ENCODE peak calls at places on chromosomes 3 and 15, in six cellular contexts. I is PC-3, T is HCT116, G is SK-N-SH, S is OCI-LY7, X is MM.1S. C is an unnamed sample.

GRCh38 chr3:195212749-195213085 is 58.2 kb downstream of the XXYLT1 start:
- DNase-seq in I (no peak), T (no peak), G (no peak), S (no peak), X (no peak), C (no peak)

GRCh38 chr15:89077750-89078149 is 10.5 kb upstream of the ABHD2 start:
- DNase-seq in I (no peak), T (no peak), G (no peak), S (no peak), X (no peak), C (no peak)

GRCh38 chr15:87739866-87740265 is 516.7 kb downstream of the NTRK3 start:
- DNase-seq in I (no peak), T (no peak), G (no peak), S (no peak), X (no peak), C (no peak)

GRCh38 chr3:197478746-197479668 is 76.8 kb downstream of the BDH1 start:
- DNase-seq in I (peak), T (no peak), G (no peak), S (no peak), X (no peak), C (no peak)

GRCh38 chr3:58005662-58006061 is 2.6 kb upstream of the FLNB start:
- DNase-seq in I (peak), T (no peak), G (no peak), S (no peak), X (no peak), C (peak)

GRCh38 chr3:32403663-32404062 is 12.0 kb downstream of the CMTM7 start:
- DNase-seq in I (no peak), T (no peak), G (no peak), S (no peak), X (no peak), C (no peak)

GRCh38 chr15:68597581-68597980 is 18.8 kb downstream of the CORO2B start:
- DNase-seq in I (no peak), T (no peak), G (no peak), S (no peak), X (no peak), C (no peak)

GRCh38 chr3:120425877-120426276 is 24.9 kb downstream of the FSTL1 start:
- DNase-seq in I (no peak), T (no peak), G (peak), S (no peak), X (no peak), C (peak)

GRCh38 chr15:89057506-89058133 is 30.6 kb upstream of the ABHD2 start:
- DNase-seq in I (peak), T (peak), G (peak), S (peak), X (peak), C (peak)

GRCh38 chr3:50623840-50624474 is 7.0 kb downstream of the MAPKAPK3 start:
- DNase-seq in I (no peak), T (no peak), G (no peak), S (peak), X (peak), C (no peak)

GRCh38 chr3:38006031-38006430 is 15.4 kb downstream of the VILL start:
- DNase-seq in I (no peak), T (no peak), G (no peak), S (no peak), X (no peak), C (no peak)

GRCh38 chr3:45554001-45554691 is 40.4 kb upstream of the LIMD1 start:
- DNase-seq in I (no peak), T (no peak), G (no peak), S (peak), X (peak), C (no peak)

GRCh38 chr3:106421928-106422327 is 553.1 kb upstream of the CBLB start:
- DNase-seq in I (peak), T (no peak), G (no peak), S (no peak), X (no peak), C (no peak)

GRCh38 chr3:105801397-105801796 is 67.4 kb downstream of the CBLB start:
- DNase-seq in I (no peak), T (no peak), G (no peak), S (peak), X (no peak), C (no peak)

GRCh38 chr3:46695177-46695961 is 1.9 kb upstream of the ALS2CL start:
- DNase-seq in I (peak), T (no peak), G (peak), S (peak), X (peak), C (peak)

GRCh38 chr3:98482717-98483482 is 14.6 kb upstream of the OR5K2 start:
- DNase-seq in I (peak), T (peak), G (no peak), S (no peak), X (no peak), C (no peak)

GRCh38 chr3:108123326-108123725 is 32.5 kb upstream of the CD47 start:
- DNase-seq in I (no peak), T (no peak), G (no peak), S (no peak), X (no peak), C (no peak)

GRCh38 chr3:46123646-46124045 is 84.5 kb downstream of the CCR1 start:
- DNase-seq in I (no peak), T (no peak), G (no peak), S (no peak), X (no peak), C (no peak)

GRCh38 chr15:94480289-94480834 is 249.0 kb downstream of the MCTP2 start:
- DNase-seq in I (no peak), T (no peak), G (peak), S (no peak), X (no peak), C (peak)

GRCh38 chr3:169661567-169662214 is 1.8 kb downstream of the MECOM start:
- DNase-seq in I (peak), T (no peak), G (peak), S (peak), X (peak), C (peak)

GRCh38 chr3:187497037-187497436 is 128.9 kb downstream of the RTP4 start:
- DNase-seq in I (no peak), T (no peak), G (no peak), S (no peak), X (no peak), C (no peak)

GRCh38 chr3:69239063-69239462 is 116.7 kb upstream of the LMOD3 start:
- DNase-seq in I (no peak), T (no peak), G (no peak), S (no peak), X (no peak), C (no peak)

GRCh38 chr15:89127054-89127702 is 38.9 kb downstream of the ABHD2 start:
- DNase-seq in I (peak), T (no peak), G (no peak), S (no peak), X (peak), C (no peak)

GRCh38 chr3:85255954-85256353 is 297.2 kb downstream of the CADM2 start:
- DNase-seq in I (no peak), T (no peak), G (no peak), S (no peak), X (no peak), C (no peak)

GRCh38 chr3:116338713-116339112 is 106.6 kb downstream of the LSAMP start:
- DNase-seq in I (no peak), T (no peak), G (no peak), S (no peak), X (no peak), C (no peak)

GRCh38 chr3:64291956-64292355 is 66.7 kb upstream of the PRICKLE2 start:
- DNase-seq in I (no peak), T (no peak), G (no peak), S (no peak), X (no peak), C (peak)

GRCh38 chr15:68384451-68385239 is 47.3 kb downstream of the ITGA11 start:
- DNase-seq in I (peak), T (no peak), G (peak), S (no peak), X (no peak), C (peak)

GRCh38 chr15:101579766-101580165 is 72.4 kb downstream of the TM2D3 start:
- DNase-seq in I (peak), T (no peak), G (no peak), S (no peak), X (no peak), C (no peak)

GRCh38 chr3:45482829-45483228 is 94.5 kb downstream of the LARS2 start:
- DNase-seq in I (no peak), T (no peak), G (no peak), S (no peak), X (no peak), C (no peak)

GRCh38 chr3:150460484-150460883 is 52.4 kb downstream of the TSC22D2 start:
- DNase-seq in I (no peak), T (no peak), G (no peak), S (no peak), X (no peak), C (no peak)

GRCh38 chr3:106880206-106880605 is 497.0 kb upstream of the CCDC54 start:
- DNase-seq in I (no peak), T (no peak), G (no peak), S (no peak), X (no peak), C (no peak)

GRCh38 chr3:185268194-185268809 is 14.5 kb upstream of the EHHADH start:
- DNase-seq in I (no peak), T (no peak), G (no peak), S (no peak), X (no peak), C (peak)

GRCh38 chr3:148796799-148797198 is 30.8 kb upstream of the CPB1 start:
- DNase-seq in I (peak), T (peak), G (no peak), S (no peak), X (no peak), C (peak)

GRCh38 chr3:52402101-52402521 is 42.8 kb downstream of the SEMA3G start:
- DNase-seq in I (no peak), T (no peak), G (no peak), S (no peak), X (no peak), C (no peak)

GRCh38 chr15:56272474-56272873 is 28.8 kb upstream of the RFX7 start:
- DNase-seq in I (no peak), T (no peak), G (no peak), S (no peak), X (no peak), C (no peak)

GRCh38 chr3:28286595-28286994 is 45.2 kb downstream of the CMC1 start:
- DNase-seq in I (peak), T (peak), G (peak), S (peak), X (peak), C (peak)

GRCh38 chr15:32637704-32638103 is 3.8 kb upstream of the SCG5 start:
- DNase-seq in I (peak), T (no peak), G (no peak), S (no peak), X (no peak), C (no peak)

GRCh38 chr3:40691598-40691905 is 166.8 kb downstream of the ZNF621 start:
- DNase-seq in I (peak), T (no peak), G (no peak), S (no peak), X (no peak), C (no peak)

GRCh38 chr3:173733029-173733652 is 335.6 kb downstream of the NLGN1 start:
- DNase-seq in I (peak), T (peak), G (peak), S (peak), X (peak), C (peak)

GRCh38 chr3:42275217-42275616 is 9.2 kb upstream of the CCK start:
- DNase-seq in I (no peak), T (no peak), G (no peak), S (no peak), X (no peak), C (no peak)

DNA sequence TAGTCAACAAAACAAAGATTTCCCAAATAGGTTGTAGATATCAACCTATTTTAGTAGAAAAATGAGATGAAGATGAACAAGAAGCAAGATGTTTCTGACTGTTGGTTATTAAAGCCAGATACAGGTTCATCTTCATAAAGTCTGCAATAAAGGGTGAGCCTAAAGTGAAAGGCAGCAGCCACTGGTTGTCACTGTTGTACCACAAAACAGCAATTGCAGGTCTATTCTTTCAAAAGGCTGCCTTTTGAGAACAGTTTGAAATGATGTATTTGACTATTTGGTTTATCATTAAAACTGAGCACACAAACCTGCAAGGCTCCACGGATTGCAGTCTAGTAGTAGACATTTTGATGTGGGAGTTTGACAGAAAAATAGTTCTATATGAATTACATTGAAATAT is 543.4 kb downstream of the GBE1 start:
- DNase-seq in I (peak), T (no peak), G (peak), S (no peak), X (no peak), C (peak)
- TF ChIP-seq EZH2phosphoT487 in I (no peak), T (no peak), G (no peak), S (no peak), X (no peak), C (no peak)

GRCh38 chr3:183159319-183159718 is 3.2 kb downstream of the LAMP3 start:
- DNase-seq in I (no peak), T (no peak), G (no peak), S (no peak), X (no peak), C (no peak)
- TF ChIP-seq CTCF in I (peak), T (peak), G (no peak), S (peak), X (peak), C (no peak)

DNA sequence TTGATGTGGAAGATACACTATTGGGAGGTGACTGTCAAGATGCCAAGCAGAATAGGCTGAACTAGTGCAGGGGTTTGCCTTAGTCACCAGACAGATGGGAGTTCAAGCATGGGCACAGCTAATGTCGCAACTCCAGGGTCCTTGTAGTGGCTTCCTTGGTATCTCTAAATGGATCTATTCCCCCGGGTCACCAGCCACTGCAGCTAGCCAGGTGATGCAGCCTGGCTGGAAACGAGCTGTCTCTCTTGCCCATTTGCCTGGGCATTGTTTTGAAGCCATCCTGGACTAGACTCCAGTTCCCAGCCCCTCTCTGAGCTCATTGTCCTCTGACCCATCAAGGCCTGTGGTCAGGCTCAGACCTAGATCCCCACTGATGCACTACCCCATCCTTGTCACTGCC is 8.4 kb upstream of the CPEB1 start:
- DNase-seq in I (no peak), T (no peak), G (no peak), S (no peak), X (no peak), C (no peak)
- H3K27ac ChIP-seq in I (no peak), T (no peak), G (no peak), S (no peak), X (no peak), C (no peak)

GRCh38 chr15:90470453-90470852 is 59.3 kb upstream of the CRTC3 start:
- DNase-seq in I (no peak), T (no peak), G (no peak), S (no peak), X (no peak), C (no peak)
- TF ChIP-seq EZH2phosphoT487 in I (no peak), T (no peak), G (no peak), S (no peak), X (no peak), C (no peak)

GRCh38 chr15:66006986-66007385 is 137.7 kb downstream of the RAB11A start:
- DNase-seq in I (peak), T (no peak), G (no peak), S (no peak), X (no peak), C (no peak)

GRCh38 chr15:66004618-66005262 is 135.4 kb downstream of the RAB11A start:
- DNase-seq in I (peak), T (no peak), G (no peak), S (peak), X (peak), C (peak)

GRCh38 chr15:66008920-66009572 is 139.8 kb downstream of the RAB11A start:
- DNase-seq in I (peak), T (peak), G (no peak), S (no peak), X (no peak), C (peak)

DNA sequence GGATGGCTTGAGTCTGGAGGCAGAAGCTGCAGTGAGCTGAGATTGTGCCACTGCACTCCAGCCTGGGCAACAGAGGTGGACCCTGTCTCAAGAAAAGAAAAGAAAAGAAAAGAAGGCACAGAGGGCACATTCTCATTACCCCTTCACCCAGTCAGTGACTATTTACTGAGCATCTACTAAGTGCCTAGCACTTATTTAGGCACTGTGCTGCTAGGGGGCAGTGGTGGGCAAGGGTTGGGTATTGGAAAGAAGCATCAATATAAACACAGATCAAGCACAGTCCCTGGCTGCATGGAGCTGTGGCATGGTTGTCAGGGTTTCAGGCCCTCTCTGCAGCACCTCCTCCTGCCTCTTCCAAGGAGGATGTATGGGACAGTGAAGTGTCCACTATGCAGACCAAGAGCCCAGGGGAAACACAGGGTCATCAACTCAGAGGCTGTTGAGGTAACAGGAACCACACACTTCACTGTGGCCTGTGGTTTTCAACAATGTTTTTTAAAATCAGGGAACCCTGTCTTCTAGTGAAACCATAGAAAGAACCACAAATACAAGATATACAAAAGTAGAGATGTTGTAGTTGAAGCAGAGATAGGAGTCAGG is 138.5 kb downstream of the RAB11A start:
- DNase-seq in I (no peak), T (no peak), G (no peak), S (peak), X (no peak), C (no peak)
- TF ChIP-seq CTCF in I (no peak), T (peak), G (no peak), S (peak), X (peak), C (no peak)

GRCh38 chr3:157092219-157092618 is 67.7 kb downstream of the CCNL1 start:
- DNase-seq in I (no peak), T (no peak), G (no peak), S (no peak), X (no peak), C (no peak)
- H3K27ac ChIP-seq in I (no peak), T (no peak), G (no peak), S (no peak), X (peak), C (no peak)

GRCh38 chr3:12135029-12135634 is 23.6 kb downstream of the TIMP4 start:
- DNase-seq in I (peak), T (peak), G (peak), S (peak), X (peak), C (peak)

GRCh38 chr3:12136371-12136770 is 22.3 kb downstream of the TIMP4 start:
- DNase-seq in I (no peak), T (no peak), G (no peak), S (no peak), X (no peak), C (no peak)

GRCh38 chr3:12141350-12141749 is 17.4 kb downstream of the TIMP4 start:
- DNase-seq in I (no peak), T (no peak), G (no peak), S (no peak), X (no peak), C (no peak)

GRCh38 chr3:12139111-12139511 is 19.6 kb downstream of the TIMP4 start:
- DNase-seq in I (peak), T (peak), G (peak), S (peak), X (no peak), C (peak)

GRCh38 chr3:12138044-12138443 is 20.7 kb downstream of the TIMP4 start:
- DNase-seq in I (peak), T (peak), G (no peak), S (peak), X (peak), C (no peak)
- TF ChIP-seq EZH2phosphoT487 in I (no peak), T (no peak), G (no peak), S (no peak), X (no peak), C (no peak)